ENCODE peak calls at places on chromosome 6, in five cellular contexts. One of them, this sample, is unnamed.
A peak's percentile ranks its signal among the peaks of the same experiment; 100 is the strongest.

GRCh38 chr6:9516207-9516606 is 898.7 kb downstream of the TFAP2A start:
- DNase-seq in GM23338: peak; percentile 15
- DNase-seq in SK-N-SH: no peak
- DNase-seq in colonic mucosa: no peak
- DNase-seq in CD4-positive, CD25-positive, alpha-beta regulatory T cell: no peak
- DNase-seq in this sample: no peak

GRCh38 chr6:11543919-11544518 is 6.5 kb downstream of the TMEM170B start:
- DNase-seq in GM23338: no peak
- DNase-seq in SK-N-SH: no peak
- DNase-seq in colonic mucosa: no peak
- DNase-seq in CD4-positive, CD25-positive, alpha-beta regulatory T cell: no peak
- DNase-seq in this sample: no peak

GRCh38 chr6:158056804-158057203 is 75.1 kb downstream of the SYNJ2 start:
- DNase-seq in GM23338: no peak
- DNase-seq in SK-N-SH: no peak
- DNase-seq in colonic mucosa: no peak
- DNase-seq in CD4-positive, CD25-positive, alpha-beta regulatory T cell: no peak
- DNase-seq in this sample: no peak

GRCh38 chr6:123360359-123360758 is 276.4 kb downstream of the TRDN start:
- DNase-seq in GM23338: no peak
- DNase-seq in SK-N-SH: no peak
- DNase-seq in colonic mucosa: no peak
- DNase-seq in CD4-positive, CD25-positive, alpha-beta regulatory T cell: no peak
- DNase-seq in this sample: no peak

GRCh38 chr6:29995346-29995777 is 53.0 kb downstream of the HLA-A start:
- DNase-seq in GM23338: no peak
- DNase-seq in SK-N-SH: no peak
- DNase-seq in colonic mucosa: no peak
- DNase-seq in CD4-positive, CD25-positive, alpha-beta regulatory T cell: no peak
- DNase-seq in this sample: no peak

GRCh38 chr6:170026272-170027110 is 264.4 kb downstream of the DLL1 start:
- DNase-seq in GM23338: peak; percentile 8
- DNase-seq in SK-N-SH: no peak
- DNase-seq in colonic mucosa: peak; percentile 45
- DNase-seq in CD4-positive, CD25-positive, alpha-beta regulatory T cell: no peak
- DNase-seq in this sample: no peak

GRCh38 chr6:91132461-91132860 is 545.6 kb upstream of the MAP3K7 start:
- DNase-seq in GM23338: no peak
- DNase-seq in SK-N-SH: no peak
- DNase-seq in colonic mucosa: no peak
- DNase-seq in CD4-positive, CD25-positive, alpha-beta regulatory T cell: no peak
- DNase-seq in this sample: no peak

GRCh38 chr6:142945071-142945445 is at the start of gene HIVEP2:
- DNase-seq in GM23338: peak; percentile 89
- DNase-seq in SK-N-SH: peak; percentile 80
- DNase-seq in colonic mucosa: peak; percentile 89
- DNase-seq in CD4-positive, CD25-positive, alpha-beta regulatory T cell: peak; percentile 76
- DNase-seq in this sample: peak; percentile 91

GRCh38 chr6:124099520-124099919 is 295.9 kb downstream of the NKAIN2 start:
- DNase-seq in GM23338: peak; percentile 49
- DNase-seq in SK-N-SH: no peak
- DNase-seq in colonic mucosa: no peak
- DNase-seq in CD4-positive, CD25-positive, alpha-beta regulatory T cell: no peak
- DNase-seq in this sample: no peak

GRCh38 chr6:168862346-168862980 is 391.2 kb downstream of the THBS2 start:
- DNase-seq in GM23338: no peak
- DNase-seq in SK-N-SH: no peak
- DNase-seq in colonic mucosa: no peak
- DNase-seq in CD4-positive, CD25-positive, alpha-beta regulatory T cell: no peak
- DNase-seq in this sample: no peak

GRCh38 chr6:154548130-154548830 is 37.8 kb upstream of the CNKSR3 start:
- DNase-seq in GM23338: no peak
- DNase-seq in SK-N-SH: peak; percentile 45
- DNase-seq in colonic mucosa: peak; percentile 29
- DNase-seq in CD4-positive, CD25-positive, alpha-beta regulatory T cell: no peak
- DNase-seq in this sample: no peak

GRCh38 chr6:36668601-36669390 is 9.7 kb upstream of the CDKN1A start:
- DNase-seq in GM23338: no peak
- DNase-seq in SK-N-SH: no peak
- DNase-seq in colonic mucosa: no peak
- DNase-seq in CD4-positive, CD25-positive, alpha-beta regulatory T cell: no peak
- DNase-seq in this sample: no peak

GRCh38 chr6:13528777-13529343 is 41.5 kb upstream of the GFOD1 start:
- DNase-seq in GM23338: no peak
- DNase-seq in SK-N-SH: no peak
- DNase-seq in colonic mucosa: peak; percentile 33
- DNase-seq in CD4-positive, CD25-positive, alpha-beta regulatory T cell: no peak
- DNase-seq in this sample: no peak

GRCh38 chr6:90288404-90288803 is 8.2 kb downstream of the BACH2 start:
- DNase-seq in GM23338: peak; percentile 43
- DNase-seq in SK-N-SH: no peak
- DNase-seq in colonic mucosa: no peak
- DNase-seq in CD4-positive, CD25-positive, alpha-beta regulatory T cell: no peak
- DNase-seq in this sample: no peak

GRCh38 chr6:73722318-73723060 is 26.5 kb downstream of the CD109 start:
- DNase-seq in GM23338: no peak
- DNase-seq in SK-N-SH: no peak
- DNase-seq in colonic mucosa: no peak
- DNase-seq in CD4-positive, CD25-positive, alpha-beta regulatory T cell: peak; percentile 38
- DNase-seq in this sample: no peak

GRCh38 chr6:112007805-112008204 is 46.1 kb upstream of the CCN6 start:
- DNase-seq in GM23338: no peak
- DNase-seq in SK-N-SH: no peak
- DNase-seq in colonic mucosa: no peak
- DNase-seq in CD4-positive, CD25-positive, alpha-beta regulatory T cell: no peak
- DNase-seq in this sample: no peak

GRCh38 chr6:9611016-9611415 is 803.9 kb downstream of the TFAP2A start:
- DNase-seq in GM23338: no peak
- DNase-seq in SK-N-SH: no peak
- DNase-seq in colonic mucosa: no peak
- DNase-seq in CD4-positive, CD25-positive, alpha-beta regulatory T cell: no peak
- DNase-seq in this sample: no peak

GRCh38 chr6:150539568-150539967 is 60.1 kb upstream of the PLEKHG1 start:
- DNase-seq in GM23338: no peak
- DNase-seq in SK-N-SH: no peak
- DNase-seq in colonic mucosa: no peak
- DNase-seq in CD4-positive, CD25-positive, alpha-beta regulatory T cell: no peak
- DNase-seq in this sample: no peak

GRCh38 chr6:150537481-150537880 is 62.2 kb upstream of the PLEKHG1 start:
- DNase-seq in GM23338: no peak
- DNase-seq in SK-N-SH: no peak
- DNase-seq in colonic mucosa: no peak
- DNase-seq in CD4-positive, CD25-positive, alpha-beta regulatory T cell: no peak
- DNase-seq in this sample: no peak

GRCh38 chr6:150537893-150538292 is 61.8 kb upstream of the PLEKHG1 start:
- DNase-seq in GM23338: no peak
- DNase-seq in SK-N-SH: no peak
- DNase-seq in colonic mucosa: no peak
- DNase-seq in CD4-positive, CD25-positive, alpha-beta regulatory T cell: no peak
- DNase-seq in this sample: no peak

GRCh38 chr6:150541587-150541986 is 58.1 kb upstream of the PLEKHG1 start:
- DNase-seq in GM23338: no peak
- DNase-seq in SK-N-SH: no peak
- DNase-seq in colonic mucosa: no peak
- DNase-seq in CD4-positive, CD25-positive, alpha-beta regulatory T cell: no peak
- DNase-seq in this sample: no peak

GRCh38 chr6:150539111-150539510 is 60.6 kb upstream of the PLEKHG1 start:
- DNase-seq in GM23338: no peak
- DNase-seq in SK-N-SH: no peak
- DNase-seq in colonic mucosa: no peak
- DNase-seq in CD4-positive, CD25-positive, alpha-beta regulatory T cell: no peak
- DNase-seq in this sample: no peak
- H3K4me1 ChIP-seq in GM23338: no peaks in the 10 kb centered on the region
- H3K4me1 ChIP-seq in SK-N-SH: no peaks in the 10 kb centered on the region
- H3K4me1 ChIP-seq in colonic mucosa: no peaks in the 10 kb centered on the region
- H3K4me1 ChIP-seq in CD4-positive, CD25-positive, alpha-beta regulatory T cell: no peaks in the 10 kb centered on the region
- H3K4me1 ChIP-seq in this sample: no peaks in the 10 kb centered on the region

DNA sequence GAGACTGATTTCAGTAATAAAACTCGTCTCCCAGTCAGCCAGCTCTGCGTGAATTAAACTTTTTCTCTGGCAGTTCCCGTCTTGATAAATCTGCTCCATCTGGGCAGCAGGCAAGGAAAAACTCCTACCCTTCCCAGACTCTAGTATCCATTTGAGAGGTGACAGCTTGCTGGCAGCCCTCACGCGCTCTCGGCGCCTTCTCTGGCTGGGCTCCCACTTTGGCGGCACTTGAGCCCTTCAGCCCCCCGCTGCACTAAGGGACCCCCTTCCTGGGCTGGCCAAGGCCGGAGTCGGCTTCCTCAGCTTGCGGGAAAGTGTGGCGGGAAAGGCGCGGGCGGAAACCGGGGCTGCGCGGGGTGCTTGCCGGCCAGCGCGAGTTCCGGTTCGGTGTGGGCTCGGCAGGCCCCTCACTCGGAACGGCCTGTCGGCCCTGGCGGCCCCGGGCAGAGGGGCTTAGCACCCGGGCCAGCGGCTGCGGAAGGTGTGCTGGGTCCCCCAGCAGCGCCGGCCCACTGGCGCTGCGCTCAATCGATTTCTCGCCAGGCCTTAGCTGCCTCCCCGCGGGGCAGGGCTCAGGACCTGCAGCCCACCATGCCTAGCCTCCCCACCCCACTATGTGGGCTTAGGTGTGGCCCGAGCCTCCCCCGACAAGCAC is 21.8 kb upstream of the GMPR start:
- DNase-seq in GM23338: peak; percentile 44
- DNase-seq in SK-N-SH: no peak
- DNase-seq in colonic mucosa: peak; percentile 16
- DNase-seq in CD4-positive, CD25-positive, alpha-beta regulatory T cell: no peak
- DNase-seq in this sample: peak; percentile 56
- H3K4me3 ChIP-seq in GM23338: no peak overlapping the region
- H3K4me3 ChIP-seq in SK-N-SH: no peak overlapping the region
- H3K4me3 ChIP-seq in colonic mucosa: no peak overlapping the region
- H3K4me3 ChIP-seq in CD4-positive, CD25-positive, alpha-beta regulatory T cell: no peak overlapping the region
- H3K4me3 ChIP-seq in this sample: peak overlapping the region; percentile 16

GRCh38 chr6:31356216-31356945 is 598 bp downstream of the HLA-B start:
- DNase-seq in GM23338: peak; percentile 47
- DNase-seq in SK-N-SH: peak; percentile 20
- DNase-seq in colonic mucosa: peak; percentile 48
- DNase-seq in CD4-positive, CD25-positive, alpha-beta regulatory T cell: peak; percentile 44
- DNase-seq in this sample: no peak

GRCh38 chr6:31353508-31353907 is 3.5 kb downstream of the HLA-B start:
- DNase-seq in GM23338: no peak
- DNase-seq in SK-N-SH: no peak
- DNase-seq in colonic mucosa: no peak
- DNase-seq in CD4-positive, CD25-positive, alpha-beta regulatory T cell: no peak
- DNase-seq in this sample: no peak

GRCh38 chr6:31354248-31354647 is 2.7 kb downstream of the HLA-B start:
- DNase-seq in GM23338: no peak
- DNase-seq in SK-N-SH: no peak
- DNase-seq in colonic mucosa: no peak
- DNase-seq in CD4-positive, CD25-positive, alpha-beta regulatory T cell: peak; percentile 24
- DNase-seq in this sample: no peak

GRCh38 chr6:31355540-31355988 is 1.4 kb downstream of the HLA-B start:
- DNase-seq in GM23338: no peak
- DNase-seq in SK-N-SH: no peak
- DNase-seq in colonic mucosa: no peak
- DNase-seq in CD4-positive, CD25-positive, alpha-beta regulatory T cell: no peak
- DNase-seq in this sample: no peak

GRCh38 chr6:31354788-31355539 is 2.0 kb downstream of the HLA-B start:
- DNase-seq in GM23338: no peak
- DNase-seq in SK-N-SH: no peak
- DNase-seq in colonic mucosa: no peak
- DNase-seq in CD4-positive, CD25-positive, alpha-beta regulatory T cell: peak; percentile 10
- DNase-seq in this sample: no peak
- H3K4me1 ChIP-seq in GM23338: no peaks in the 10 kb centered on the region
- H3K4me1 ChIP-seq in SK-N-SH: no peaks in the 10 kb centered on the region
- H3K4me1 ChIP-seq in colonic mucosa: no peaks in the 10 kb centered on the region
- H3K4me1 ChIP-seq in CD4-positive, CD25-positive, alpha-beta regulatory T cell: peaks cover 54% of the 10 kb centered on the region
- H3K4me1 ChIP-seq in this sample: peaks cover 17% of the 10 kb centered on the region

DNA sequence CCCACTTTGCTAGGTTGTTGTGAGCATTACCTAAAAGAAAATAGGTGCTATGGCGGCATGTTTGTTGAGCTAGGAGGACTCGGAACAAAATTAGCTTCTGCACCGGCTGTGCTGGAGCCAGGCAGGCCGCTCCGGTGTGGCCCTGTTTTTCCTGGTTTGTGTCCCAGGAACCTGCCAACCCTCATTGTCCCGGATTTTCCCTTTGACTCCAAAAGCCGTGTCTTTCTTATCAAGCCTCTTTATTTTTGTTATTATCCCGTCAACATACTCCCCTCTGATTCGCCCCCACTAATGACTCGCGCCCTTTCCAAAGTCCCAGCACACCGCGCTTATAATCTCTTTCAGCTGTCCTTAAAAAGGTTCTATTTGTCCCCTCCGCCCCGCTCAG is 117.0 kb downstream of the MYLK4 start:
- DNase-seq in GM23338: no peak
- DNase-seq in SK-N-SH: no peak
- DNase-seq in colonic mucosa: no peak
- DNase-seq in CD4-positive, CD25-positive, alpha-beta regulatory T cell: no peak
- DNase-seq in this sample: no peak
- H3K4me3 ChIP-seq in GM23338: peak overlapping the region; percentile 56
- H3K4me3 ChIP-seq in SK-N-SH: peak overlapping the region; percentile 49
- H3K4me3 ChIP-seq in colonic mucosa: peak overlapping the region; percentile 46
- H3K4me3 ChIP-seq in CD4-positive, CD25-positive, alpha-beta regulatory T cell: no peak overlapping the region
- H3K4me3 ChIP-seq in this sample: peak overlapping the region; percentile 41

GRCh38 chr6:85468326-85468725 is 18.4 kb downstream of the NT5E start:
- DNase-seq in GM23338: no peak
- DNase-seq in SK-N-SH: no peak
- DNase-seq in colonic mucosa: no peak
- DNase-seq in CD4-positive, CD25-positive, alpha-beta regulatory T cell: no peak
- DNase-seq in this sample: no peak

GRCh38 chr6:85470023-85470410 is 20.1 kb downstream of the NT5E start:
- DNase-seq in GM23338: no peak
- DNase-seq in SK-N-SH: no peak
- DNase-seq in colonic mucosa: no peak
- DNase-seq in CD4-positive, CD25-positive, alpha-beta regulatory T cell: no peak
- DNase-seq in this sample: no peak

GRCh38 chr6:85472744-85473143 is 22.9 kb downstream of the NT5E start:
- DNase-seq in GM23338: no peak
- DNase-seq in SK-N-SH: no peak
- DNase-seq in colonic mucosa: no peak
- DNase-seq in CD4-positive, CD25-positive, alpha-beta regulatory T cell: no peak
- DNase-seq in this sample: no peak

GRCh38 chr6:85465762-85466161 is 15.9 kb downstream of the NT5E start:
- DNase-seq in GM23338: no peak
- DNase-seq in SK-N-SH: no peak
- DNase-seq in colonic mucosa: no peak
- DNase-seq in CD4-positive, CD25-positive, alpha-beta regulatory T cell: peak; percentile 39
- DNase-seq in this sample: no peak

GRCh38 chr6:85469276-85470022 is 19.6 kb downstream of the NT5E start:
- DNase-seq in GM23338: no peak
- DNase-seq in SK-N-SH: no peak
- DNase-seq in colonic mucosa: no peak
- DNase-seq in CD4-positive, CD25-positive, alpha-beta regulatory T cell: no peak
- DNase-seq in this sample: no peak
- H3K4me1 ChIP-seq in GM23338: no peaks in the 10 kb centered on the region
- H3K4me1 ChIP-seq in SK-N-SH: peaks cover 64% of the 10 kb centered on the region
- H3K4me1 ChIP-seq in colonic mucosa: no peaks in the 10 kb centered on the region
- H3K4me1 ChIP-seq in CD4-positive, CD25-positive, alpha-beta regulatory T cell: no peaks in the 10 kb centered on the region
- H3K4me1 ChIP-seq in this sample: no peaks in the 10 kb centered on the region

GRCh38 chr6:132797975-132798819 is at the start of gene SLC18B1:
- DNase-seq in GM23338: peak; percentile 84
- DNase-seq in SK-N-SH: peak; percentile 35
- DNase-seq in colonic mucosa: peak; percentile 74
- DNase-seq in CD4-positive, CD25-positive, alpha-beta regulatory T cell: peak; percentile 53
- DNase-seq in this sample: peak; percentile 64
- H3K4me3 ChIP-seq in GM23338: peak within 1 kb of the TSS; percentile 62
- H3K4me3 ChIP-seq in SK-N-SH: peak within 1 kb of the TSS; percentile 50
- H3K4me3 ChIP-seq in colonic mucosa: peak within 1 kb of the TSS; percentile 66
- H3K4me3 ChIP-seq in CD4-positive, CD25-positive, alpha-beta regulatory T cell: peak within 1 kb of the TSS; percentile 87
- H3K4me3 ChIP-seq in this sample: peak within 1 kb of the TSS; percentile 81

This sample was measured in right atrium auricular region.